ENCODE peak calls at places on chromosomes 3 and 15, in four cellular contexts. Z is epithelial cell of esophagus, A is foreskin fibroblast, N is mucosa of descending colon. J is an unnamed sample.

GRCh38 chr3:31661993-31662392 is 129.3 kb downstream of the STT3B start:
- DNase-seq in Z (no peak), A (no peak), N (no peak), J (no peak)

GRCh38 chr3:182019926-182020325 is 308.2 kb downstream of the SOX2 start:
- DNase-seq in Z (no peak), A (no peak), N (no peak), J (no peak)

GRCh38 chr3:29426302-29427226 is 145.7 kb downstream of the RBMS3 start:
- DNase-seq in Z (no peak), A (no peak), N (no peak), J (no peak)

GRCh38 chr15:76058714-76059319 is 968 bp upstream of the TMEM266 start:
- DNase-seq in Z (peak), A (no peak), N (no peak), J (no peak)

GRCh38 chr3:15440891-15441290 is 13.5 kb downstream of the EAF1 start:
- DNase-seq in Z (peak), A (no peak), N (no peak), J (peak)

GRCh38 chr3:159669024-159669476 is 319.6 kb upstream of the IL12A start:
- DNase-seq in Z (peak), A (peak), N (no peak), J (peak)

GRCh38 chr3:30749230-30749629 is 142.8 kb downstream of the TGFBR2 start:
- DNase-seq in Z (peak), A (no peak), N (no peak), J (no peak)

GRCh38 chr15:85649372-85649771 is 145.4 kb downstream of the KLHL25 start:
- DNase-seq in Z (peak), A (peak), N (no peak), J (peak)

GRCh38 chr15:99015677-99016568 is 8.3 kb upstream of the PGPEP1L start:
- DNase-seq in Z (no peak), A (no peak), N (no peak), J (no peak)

GRCh38 chr3:23166804-23167203 is 36.3 kb upstream of the UBE2E2 start:
- DNase-seq in Z (no peak), A (no peak), N (no peak), J (no peak)

GRCh38 chr3:126130981-126131750 is 47.2 kb upstream of the SLC41A3 start:
- DNase-seq in Z (no peak), A (no peak), N (peak), J (no peak)

GRCh38 chr3:99845999-99846398 is 28.3 kb downstream of the CMSS1 start:
- DNase-seq in Z (no peak), A (no peak), N (no peak), J (no peak)

GRCh38 chr3:41742127-41742526 is 219.8 kb downstream of the ULK4 start:
- DNase-seq in Z (no peak), A (no peak), N (no peak), J (no peak)

GRCh38 chr3:196632033-196632751 is 7.3 kb upstream of the NRROS start:
- DNase-seq in Z (peak), A (peak), N (peak), J (peak)

GRCh38 chr3:196232882-196233251 is 16.5 kb downstream of the SLC51A start:
- DNase-seq in Z (no peak), A (no peak), N (no peak), J (no peak)

GRCh38 chr15:32718822-32719716 is 1.3 kb downstream of the GREM1 start:
- DNase-seq in Z (peak), A (no peak), N (peak), J (no peak)

GRCh38 chr3:40971191-40972168 is 227.8 kb upstream of the CTNNB1 start:
- DNase-seq in Z (peak), A (peak), N (peak), J (peak)

GRCh38 chr3:127449489-127450212 is 140.9 kb downstream of the TPRA1 start:
- DNase-seq in Z (no peak), A (no peak), N (no peak), J (no peak)

GRCh38 chr15:58477228-58477627 is 45.4 kb downstream of the LIPC start:
- DNase-seq in Z (no peak), A (no peak), N (no peak), J (no peak)

GRCh38 chr15:67827561-67828378 is 2.5 kb downstream of the SKOR1 start:
- DNase-seq in Z (no peak), A (no peak), N (no peak), J (no peak)
- H3K4me3 ChIP-seq in Z (no peak), A (no peak), N (no peak), J (no peak)

GRCh38 chr3:43073836-43074220 is 32.1 kb downstream of the POMGNT2 start:
- DNase-seq in Z (no peak), A (no peak), N (no peak), J (no peak)

GRCh38 chr3:43072361-43072760 is 33.5 kb downstream of the POMGNT2 start:
- DNase-seq in Z (no peak), A (no peak), N (no peak), J (no peak)

GRCh38 chr3:43074482-43074881 is 31.4 kb downstream of the POMGNT2 start:
- DNase-seq in Z (no peak), A (no peak), N (no peak), J (no peak)

GRCh38 chr3:43073116-43073835 is 32.6 kb downstream of the POMGNT2 start:
- DNase-seq in Z (no peak), A (no peak), N (no peak), J (no peak)

DNA sequence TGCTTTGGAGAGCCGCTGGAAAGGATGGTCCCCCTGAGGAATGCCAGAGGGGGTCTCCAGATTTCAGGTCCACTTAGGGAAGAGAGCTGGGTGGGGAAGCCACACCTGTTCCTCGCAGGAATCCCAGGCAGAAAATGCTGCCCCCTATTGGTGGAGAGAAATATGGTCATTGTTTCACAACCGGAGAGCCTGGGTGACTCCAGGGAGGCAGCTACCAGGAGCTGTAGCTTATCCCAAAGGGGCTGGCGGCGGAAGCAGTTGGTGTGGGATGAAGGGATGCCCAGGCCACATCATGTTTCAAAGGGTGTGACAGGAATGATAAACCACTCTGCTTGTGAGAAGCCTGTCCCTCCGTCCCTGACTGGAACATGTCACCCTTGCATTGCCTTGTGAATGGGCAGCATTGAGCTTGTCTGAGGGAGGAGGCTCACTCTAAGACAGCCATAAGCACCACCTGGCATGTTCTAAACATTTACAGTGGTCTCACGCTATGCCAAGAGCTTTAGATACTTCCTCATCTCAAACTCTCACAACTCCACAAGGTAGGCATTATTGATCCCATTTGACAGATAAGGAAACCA is 34.5 kb downstream of the POMGNT2 start:
- DNase-seq in Z (no peak), A (no peak), N (no peak), J (no peak)
- TF ChIP-seq CTCF in Z (peak), A (peak), N (peak), J (peak)

DNA sequence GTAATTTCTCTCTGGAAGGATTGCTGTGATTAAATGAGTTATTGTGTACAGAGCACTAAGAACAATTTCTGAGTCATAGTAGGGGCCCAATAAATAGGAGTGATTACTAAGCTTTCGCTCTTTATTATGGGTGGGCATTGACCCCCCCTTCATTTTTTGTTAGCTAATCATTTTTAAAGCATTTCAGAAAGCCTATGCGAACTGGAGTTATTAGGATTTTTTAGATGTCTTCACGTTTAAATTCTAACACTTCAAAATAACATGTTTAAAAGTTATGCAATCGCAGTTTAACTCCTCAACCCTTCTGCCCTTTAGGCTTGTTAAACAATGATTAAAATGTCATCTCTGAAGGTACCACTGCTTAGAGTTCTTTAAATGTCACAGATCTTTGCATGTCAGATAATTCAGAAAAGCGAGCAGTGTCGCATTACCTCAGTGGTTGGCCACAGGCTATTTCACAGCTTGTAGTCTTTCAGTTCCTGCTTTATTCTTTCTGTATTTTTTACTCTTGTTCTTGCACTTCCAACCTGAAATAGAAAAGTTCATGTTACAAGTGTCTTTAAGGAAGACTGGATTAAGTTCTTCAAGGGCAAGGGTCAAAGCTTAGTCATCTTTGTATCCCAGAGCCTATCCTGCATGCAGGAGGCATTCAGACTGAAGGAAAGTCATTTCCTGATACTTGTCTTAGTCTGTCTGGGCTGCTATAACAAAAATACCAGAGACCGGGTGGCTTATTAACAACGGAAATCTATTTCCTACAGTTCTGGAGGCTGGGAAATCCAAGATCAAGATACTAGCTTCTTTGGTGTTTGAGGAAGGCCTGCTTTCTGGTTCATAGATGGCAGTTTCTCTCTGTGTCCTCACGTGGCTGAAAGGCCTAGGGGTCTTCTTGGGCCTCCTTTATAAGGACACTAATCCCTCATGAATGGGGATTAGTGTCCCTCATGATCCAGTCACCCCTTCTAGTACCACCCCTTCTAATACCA is 103.0 kb downstream of the FNDC3B start:
- DNase-seq in Z (peak), A (peak), N (no peak), J (peak)
- H3K4me3 ChIP-seq in Z (no peak), A (no peak), N (no peak), J (no peak)

GRCh38 chr15:28021281-28022039 is 77.7 kb downstream of the OCA2 start:
- DNase-seq in Z (peak), A (no peak), N (peak), J (peak)
- TF ChIP-seq CTCF in Z (peak), A (no peak), N (no peak), J (peak)

DNA sequence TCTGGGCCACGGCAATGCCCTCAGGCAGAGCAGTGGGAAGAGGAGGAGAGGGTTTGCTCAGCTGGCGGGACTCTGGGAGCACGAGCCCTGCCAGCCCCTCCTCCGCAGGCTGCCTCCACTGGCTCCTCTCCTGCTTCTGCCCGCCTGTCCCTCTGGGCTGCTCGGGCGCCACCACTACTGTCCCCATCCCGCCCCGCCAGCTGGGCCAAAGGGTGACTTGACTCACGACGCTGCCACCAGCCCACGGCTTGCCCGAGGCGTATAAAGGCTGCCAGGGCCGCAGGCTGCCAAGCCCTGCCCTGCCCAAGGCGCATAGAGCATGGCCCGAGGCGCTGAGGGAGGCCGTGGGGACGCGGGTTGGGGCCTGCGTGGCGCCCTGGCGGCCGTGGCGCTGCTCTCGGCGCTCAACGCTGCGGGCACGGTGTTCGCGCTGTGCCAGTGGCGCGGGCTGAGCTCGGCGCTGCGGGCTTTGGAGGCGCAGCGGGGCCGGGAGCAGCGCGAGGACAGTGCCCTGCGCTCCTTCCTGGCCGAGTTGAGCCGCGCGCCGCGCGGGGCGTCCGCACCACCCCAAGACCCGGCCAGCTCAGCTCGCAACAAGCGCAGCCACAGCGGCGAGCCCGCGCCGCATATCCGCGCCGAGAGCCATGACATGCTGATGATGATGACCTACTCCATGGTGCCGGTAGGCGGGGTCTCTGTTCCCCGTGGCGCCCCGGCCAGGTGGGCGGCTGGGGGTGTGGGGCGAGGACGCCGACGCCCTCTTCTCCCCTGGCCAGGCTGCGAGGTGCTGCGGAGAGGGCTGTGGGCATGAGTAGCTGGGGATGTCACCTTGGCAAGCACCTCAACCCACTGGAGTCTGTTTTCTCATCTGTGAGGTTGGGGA is at the start of gene GLDN:
- DNase-seq in Z (peak), A (no peak), N (peak), J (peak)
- H3K4me3 ChIP-seq in Z (no peak), A (peak), N (no peak), J (peak)

GRCh38 chr3:84547971-84548970 is 410.5 kb upstream of the CADM2 start:
- DNase-seq in Z (peak), A (no peak), N (peak), J (peak)
- TF ChIP-seq CTCF in Z (peak), A (no peak), N (no peak), J (peak)

GRCh38 chr3:32819581-32820348 is 2.0 kb downstream of the TRIM71 start:
- DNase-seq in Z (no peak), A (no peak), N (no peak), J (no peak)
- H3K4me3 ChIP-seq in Z (no peak), A (no peak), N (no peak), J (no peak)

GRCh38 chr3:111618945-111619344 is 23.8 kb upstream of the ZBED2 start:
- DNase-seq in Z (no peak), A (no peak), N (no peak), J (no peak)

GRCh38 chr3:111617406-111617805 is 22.3 kb upstream of the ZBED2 start:
- DNase-seq in Z (no peak), A (no peak), N (no peak), J (no peak)

GRCh38 chr3:111617912-111618601 is 22.9 kb upstream of the ZBED2 start:
- DNase-seq in Z (peak), A (no peak), N (no peak), J (no peak)

GRCh38 chr3:111619833-111620232 is 24.7 kb upstream of the ZBED2 start:
- DNase-seq in Z (peak), A (no peak), N (no peak), J (no peak)

DNA sequence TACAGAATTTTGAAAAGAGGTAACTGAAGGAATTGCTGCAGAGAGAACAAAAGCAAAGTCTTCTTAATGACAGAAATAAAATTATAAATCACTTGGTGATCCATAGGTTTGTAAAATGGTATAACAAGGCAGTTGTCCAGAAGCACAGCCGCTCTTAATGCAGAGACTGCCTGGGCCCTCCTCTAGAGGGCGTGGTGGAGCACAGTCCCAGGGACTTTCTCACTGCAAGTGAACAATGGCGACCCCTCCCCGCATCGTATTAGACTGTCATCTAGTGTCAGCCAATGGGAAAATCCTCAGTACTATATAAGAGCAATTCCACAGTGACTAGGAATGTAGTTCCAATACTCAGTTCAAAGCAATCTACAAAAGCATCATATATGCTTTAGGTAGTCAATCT is 26.4 kb upstream of the ZBED2 start:
- DNase-seq in Z (no peak), A (no peak), N (no peak), J (no peak)
- TF ChIP-seq CTCF in Z (peak), A (peak), N (no peak), J (peak)

J was measured in AG10803.